ENCODE peak calls at places on chromosomes 7 and 10, in five cellular contexts. O, A, N, X and R are unnamed samples.

GRCh38 chr7:88092676-88092999 is 127.2 kb downstream of the SRI start:
- DNase-seq in N (no peak), O (no peak), X (no peak), A (no peak), R (no peak)

GRCh38 chr10:29810816-29811215 is 176.0 kb upstream of the SVIL start:
- DNase-seq in X (no peak), N (no peak), O (no peak), A (no peak), R (no peak)

GRCh38 chr10:36164556-36165504 is 522.7 kb upstream of the FZD8 start:
- DNase-seq in X (no peak), O (no peak), N (no peak), A (no peak), R (no peak)

GRCh38 chr10:58781873-58782488 is 269.3 kb downstream of the BICC1 start:
- DNase-seq in A (no peak), O (no peak), N (peak), X (no peak), R (peak)

GRCh38 chr10:9895981-9896380 is 1121.7 kb upstream of the CELF2 start:
- DNase-seq in O (no peak), A (no peak), X (no peak), N (no peak), R (no peak)

GRCh38 chr10:133351408-133352318 is 4.5 kb downstream of the PRAP1 start:
- DNase-seq in N (no peak), O (no peak), A (peak), X (no peak), R (no peak)

GRCh38 chr7:50832744-50833143 is 50.0 kb upstream of the GRB10 start:
- DNase-seq in O (no peak), N (no peak), A (no peak), X (peak), R (no peak)

GRCh38 chr10:100728928-100729876 is 16.2 kb upstream of the PAX2 start:
- DNase-seq in A (peak), X (no peak), O (no peak), N (no peak), R (peak)

GRCh38 chr7:77839919-77840318 is 41.3 kb downstream of the PHTF2 start:
- DNase-seq in A (no peak), X (no peak), O (no peak), N (no peak), R (no peak)

GRCh38 chr7:18693401-18693800 is 197.9 kb downstream of the HDAC9 start:
- DNase-seq in O (no peak), N (no peak), X (no peak), A (peak), R (no peak)

GRCh38 chr10:87734987-87735827 is 75.5 kb downstream of the PAPSS2 start:
- DNase-seq in X (no peak), O (no peak), N (peak), A (peak), R (peak)

GRCh38 chr7:74343281-74344127 is 54.3 kb downstream of the CLIP2 start:
- DNase-seq in X (peak), A (no peak), N (no peak), O (no peak), R (no peak)

GRCh38 chr10:127048630-127049029 is 143.4 kb downstream of the DOCK1 start:
- DNase-seq in O (no peak), N (no peak), A (no peak), X (no peak), R (no peak)

GRCh38 chr10:6207658-6208057 is 4.9 kb downstream of the PFKFB3 start:
- DNase-seq in O (no peak), A (no peak), N (no peak), X (no peak), R (no peak)

GRCh38 chr10:121036431-121036830 is 185.3 kb downstream of the WDR11 start:
- DNase-seq in N (no peak), A (peak), X (no peak), O (no peak), R (no peak)

GRCh38 chr10:47020491-47020890 is 109.3 kb downstream of the PTPN20 start:
- DNase-seq in N (no peak), A (peak), O (no peak), X (no peak), R (no peak)

GRCh38 chr7:55158541-55158940 is 139.7 kb downstream of the EGFR start:
- DNase-seq in N (no peak), X (peak), A (no peak), O (no peak), R (no peak)

GRCh38 chr10:103849212-103849877 is 6.0 kb downstream of the SH3PXD2A start:
- DNase-seq in X (no peak), A (no peak), O (no peak), N (no peak), R (no peak)

GRCh38 chr10:63115732-63116383 is 17.3 kb upstream of the NRBF2 start:
- DNase-seq in N (no peak), A (no peak), O (peak), X (no peak), R (no peak)

GRCh38 chr7:96685353-96685752 is 24.3 kb downstream of the SEM1 start:
- DNase-seq in X (no peak), N (no peak), A (no peak), O (no peak), R (no peak)

GRCh38 chr7:96676901-96677300 is 32.7 kb downstream of the SEM1 start:
- DNase-seq in O (no peak), N (no peak), A (no peak), X (no peak), R (no peak)

GRCh38 chr7:96674565-96674964 is 35.1 kb downstream of the SEM1 start:
- DNase-seq in N (no peak), X (no peak), A (no peak), O (no peak), R (no peak)

GRCh38 chr7:96675548-96675947 is 34.1 kb downstream of the SEM1 start:
- DNase-seq in N (no peak), O (no peak), A (no peak), X (no peak), R (no peak)

DNA sequence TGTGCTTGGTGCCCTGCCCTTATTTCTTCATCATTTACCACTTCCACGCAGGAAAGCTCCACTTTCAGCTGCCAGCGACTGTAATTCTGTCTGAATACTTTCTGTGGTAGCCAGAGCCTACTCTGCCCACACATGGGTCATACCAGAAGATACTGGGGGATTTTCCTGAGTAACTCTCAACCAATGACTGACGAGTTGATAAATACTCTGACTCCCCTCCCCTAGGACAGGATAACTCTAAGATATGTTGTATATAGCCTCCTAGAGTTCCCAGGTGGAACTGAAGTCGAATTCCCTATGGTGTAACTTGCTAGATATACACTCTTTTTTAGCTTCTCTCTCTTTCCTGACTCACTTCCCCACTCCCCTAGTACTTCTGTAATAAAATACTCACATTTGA is 29.8 kb downstream of the SEM1 start:
- DNase-seq in X (no peak), O (no peak), A (no peak), N (no peak), R (no peak)
- TF ChIP-seq CTCF in X (no peak), O (no peak), A (peak), N (no peak), R (no peak)

GRCh38 chr10:24462340-24462739 is 253.4 kb downstream of the KIAA1217 start:
- DNase-seq in N (no peak), X (no peak), O (no peak), A (no peak), R (no peak)

GRCh38 chr10:24465899-24466615 is 257.1 kb downstream of the KIAA1217 start:
- DNase-seq in N (peak), O (no peak), X (peak), A (no peak), R (peak)

GRCh38 chr10:24465124-24465874 is 256.4 kb downstream of the KIAA1217 start:
- DNase-seq in O (no peak), A (no peak), N (no peak), X (no peak), R (no peak)

GRCh38 chr10:24462889-24463552 is 254.1 kb downstream of the KIAA1217 start:
- DNase-seq in N (no peak), A (no peak), X (no peak), O (no peak), R (no peak)

GRCh38 chr10:24463683-24464426 is 254.9 kb downstream of the KIAA1217 start:
- DNase-seq in O (no peak), X (peak), A (no peak), N (peak), R (peak)
- TF ChIP-seq CTCF in O (no peak), X (no peak), A (no peak), N (no peak), R (no peak)

DNA sequence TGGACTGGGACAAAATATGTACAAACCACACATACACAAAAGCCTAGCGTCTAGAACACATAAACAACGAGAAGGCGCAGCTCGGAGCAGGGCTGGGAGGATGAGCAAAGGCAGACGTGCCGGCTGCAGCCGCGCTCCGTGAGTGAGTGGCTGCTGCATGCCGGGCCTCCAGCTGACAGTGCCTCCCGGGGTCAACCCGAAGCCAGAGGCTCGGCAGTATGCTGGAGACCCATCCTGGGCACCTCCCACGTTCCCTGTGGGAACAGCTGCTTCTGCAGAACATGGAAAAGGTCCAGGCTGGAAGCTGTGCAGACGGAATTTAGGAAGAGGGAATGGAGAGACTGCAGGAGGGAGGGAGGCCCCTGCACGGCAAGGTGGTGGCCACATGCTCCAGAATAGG is 3.6 kb upstream of the GPR146 start:
- DNase-seq in O (no peak), A (no peak), X (no peak), N (no peak), R (no peak)
- TF ChIP-seq CTCF in O (no peak), A (no peak), X (no peak), N (no peak), R (no peak)

GRCh38 chr10:102394079-102394800 is 1.3 kb upstream of the NFKB2 start:
- DNase-seq in N (peak), O (peak), X (no peak), A (peak), R (peak)
- TF ChIP-seq CTCF in N (no peak), O (peak), X (peak), A (peak), R (no peak)

DNA sequence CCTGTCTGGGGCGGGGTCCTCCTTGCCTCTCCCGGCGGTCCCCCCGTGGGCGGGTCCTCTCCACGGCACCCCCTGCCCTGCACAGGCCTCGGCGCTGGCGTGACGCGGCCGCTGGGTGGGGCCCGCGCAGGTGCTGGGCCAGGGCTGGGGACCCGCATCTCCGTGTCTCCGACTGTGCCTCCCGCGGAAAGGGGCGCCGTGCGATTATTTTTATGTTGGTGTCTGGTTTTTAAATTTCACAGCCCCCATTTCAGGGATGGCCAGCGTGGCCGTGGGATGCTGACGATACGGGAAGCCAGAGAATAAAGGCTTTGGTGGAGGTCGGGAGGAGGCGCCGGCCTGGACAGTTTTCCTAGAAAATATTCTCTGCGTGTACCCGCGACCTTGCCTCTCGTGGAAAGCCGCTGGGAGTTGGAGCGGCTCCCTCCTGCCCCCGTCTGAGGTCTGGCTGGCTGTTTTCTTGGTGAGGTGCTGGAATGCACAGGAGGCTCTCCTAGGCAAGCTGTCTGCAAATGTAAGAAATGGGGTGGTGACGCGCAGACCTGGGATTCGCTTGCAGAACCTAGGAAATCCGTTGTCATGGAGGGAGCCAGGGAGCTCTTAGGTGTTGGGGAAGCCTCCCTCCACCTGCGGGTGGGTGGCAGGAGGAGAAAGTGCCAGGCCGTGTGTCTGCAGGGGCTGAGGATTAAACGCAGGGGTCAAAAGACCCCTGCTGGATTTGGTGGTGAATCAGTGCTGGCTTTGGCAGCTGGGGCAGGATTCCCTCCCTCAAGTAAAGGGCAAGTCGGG is 28.7 kb upstream of the JAKMIP3 start:
- DNase-seq in A (peak), X (no peak), O (no peak), N (no peak), R (no peak)
- TF ChIP-seq CTCF in A (peak), X (no peak), O (no peak), N (no peak), R (no peak)

DNA sequence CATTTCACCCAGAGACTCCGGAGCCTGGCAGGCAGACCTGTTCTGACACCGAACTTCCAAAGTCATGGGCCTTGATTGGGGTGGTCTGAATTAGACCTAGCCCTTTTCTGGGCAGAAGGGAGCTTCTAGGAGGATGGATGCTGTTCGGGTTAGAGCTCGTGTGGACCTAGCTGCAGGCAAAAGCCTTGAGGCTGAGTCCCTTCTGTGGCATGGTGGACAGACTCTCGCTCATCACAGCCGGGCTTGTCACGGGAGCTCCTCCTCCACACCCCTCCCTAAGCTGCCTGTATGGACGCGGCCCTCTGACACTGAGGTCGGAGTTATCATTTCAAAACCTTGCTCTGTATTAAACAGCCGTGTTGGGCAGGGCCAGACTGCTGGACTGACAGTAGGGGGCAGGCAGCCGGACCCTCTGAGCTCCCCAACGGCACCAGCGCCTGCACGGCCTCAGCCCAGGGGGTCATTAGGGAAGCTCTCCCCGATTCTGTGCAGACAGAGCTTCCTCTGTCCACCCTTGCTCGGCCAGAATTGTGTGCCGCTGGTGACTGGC is 2.2 kb downstream of the IRF5 start:
- DNase-seq in X (no peak), N (peak), O (no peak), A (no peak), R (peak)
- TF ChIP-seq CTCF in X (no peak), N (peak), O (no peak), A (no peak), R (peak)

GRCh38 chr10:128540806-128541739 is 414.9 kb upstream of the MKI67 start:
- DNase-seq in A (peak), O (no peak), N (no peak), X (no peak), R (peak)
- TF ChIP-seq CTCF in A (peak), O (no peak), N (no peak), X (peak), R (no peak)

GRCh38 chr10:69315100-69315542 is 36.8 kb downstream of the HK1 start:
- DNase-seq in O (no peak), N (no peak), A (no peak), X (no peak), R (no peak)
- TF ChIP-seq CTCF in O (no peak), N (no peak), A (no peak), X (no peak), R (no peak)